ENCODE peak calls at places on chromosomes 1 and 21, in eight cellular contexts. One of them, this sample, is unnamed.

GRCh38 chr21:42093991-42094417 is 22.9 kb downstream of the UMODL1 start:
- DNase-seq in GM20000: no peak
- DNase-seq in breast epithelium: no peak
- DNase-seq in A549: no peak
- DNase-seq in HAP-1: no peak
- DNase-seq in RPMI7951: peak
- DNase-seq in NT2/D1: no peak
- DNase-seq in RWPE1: peak
- DNase-seq in this sample: peak

GRCh38 chr1:69915347-69915746 is 290.0 kb downstream of the LRRC40 start:
- DNase-seq in GM20000: no peak
- DNase-seq in breast epithelium: no peak
- DNase-seq in A549: no peak
- DNase-seq in HAP-1: no peak
- DNase-seq in RPMI7951: peak
- DNase-seq in NT2/D1: no peak
- DNase-seq in RWPE1: no peak
- DNase-seq in this sample: no peak

GRCh38 chr1:117783586-117784396 is 145.6 kb downstream of the GDAP2 start:
- DNase-seq in GM20000: no peak
- DNase-seq in breast epithelium: no peak
- DNase-seq in A549: no peak
- DNase-seq in HAP-1: no peak
- DNase-seq in RPMI7951: no peak
- DNase-seq in NT2/D1: no peak
- DNase-seq in RWPE1: no peak
- DNase-seq in this sample: no peak

GRCh38 chr21:35212393-35213127 is 163.5 kb upstream of the RUNX1 start:
- DNase-seq in GM20000: no peak
- DNase-seq in breast epithelium: no peak
- DNase-seq in A549: no peak
- DNase-seq in HAP-1: no peak
- DNase-seq in RPMI7951: peak
- DNase-seq in NT2/D1: no peak
- DNase-seq in RWPE1: no peak
- DNase-seq in this sample: no peak

GRCh38 chr1:84889437-84889836 is 3.6 kb downstream of the LPAR3 start:
- DNase-seq in GM20000: no peak
- DNase-seq in breast epithelium: no peak
- DNase-seq in A549: no peak
- DNase-seq in HAP-1: no peak
- DNase-seq in RPMI7951: no peak
- DNase-seq in NT2/D1: no peak
- DNase-seq in RWPE1: no peak
- DNase-seq in this sample: no peak

GRCh38 chr1:156504821-156505678 is 4.5 kb upstream of the MEF2D start:
- DNase-seq in GM20000: peak
- DNase-seq in breast epithelium: peak
- DNase-seq in A549: peak
- DNase-seq in HAP-1: peak
- DNase-seq in RPMI7951: peak
- DNase-seq in NT2/D1: peak
- DNase-seq in RWPE1: peak
- DNase-seq in this sample: peak

GRCh38 chr1:189803364-189803763 is 674.3 kb downstream of the BRINP3 start:
- DNase-seq in GM20000: no peak
- DNase-seq in breast epithelium: no peak
- DNase-seq in A549: no peak
- DNase-seq in HAP-1: no peak
- DNase-seq in RPMI7951: no peak
- DNase-seq in NT2/D1: no peak
- DNase-seq in RWPE1: no peak
- DNase-seq in this sample: no peak

GRCh38 chr1:45800899-45801298 is 2.5 kb upstream of the MAST2 start:
- DNase-seq in GM20000: no peak
- DNase-seq in breast epithelium: no peak
- DNase-seq in A549: no peak
- DNase-seq in HAP-1: no peak
- DNase-seq in RPMI7951: no peak
- DNase-seq in NT2/D1: no peak
- DNase-seq in RWPE1: no peak
- DNase-seq in this sample: no peak

GRCh38 chr1:155681776-155682175 is 6.8 kb downstream of the YY1AP1 start:
- DNase-seq in GM20000: no peak
- DNase-seq in breast epithelium: no peak
- DNase-seq in A549: no peak
- DNase-seq in HAP-1: no peak
- DNase-seq in RPMI7951: no peak
- DNase-seq in NT2/D1: no peak
- DNase-seq in RWPE1: no peak
- DNase-seq in this sample: no peak

This sample was measured in T1000.